ENCODE peak calls at places on chromosomes 13 and 19, in eight cellular contexts. C, R, B, Z, Y, A, G and N are unnamed samples. For H3K4me1, the result is how much of the 10 kb centered on the place peaks cover.

GRCh38 chr13:37360556-37360955 is 238.0 kb downstream of the POSTN start:
- DNase-seq in Y (no peak), A (no peak), R (no peak), B (peak), G (no peak), Z (no peak), C (no peak), N (no peak)

GRCh38 chr19:46015080-46015960 is 7.5 kb downstream of the PGLYRP1 start:
- DNase-seq in R (no peak), A (peak), Z (no peak), B (peak), Y (peak), G (peak), C (peak), N (peak)

GRCh38 chr13:42524487-42525034 is 49.4 kb upstream of the TNFSF11 start:
- DNase-seq in Y (no peak), B (no peak), A (no peak), C (peak), R (no peak), G (no peak), Z (no peak), N (no peak)

GRCh38 chr13:96089749-96090239 is at the start of gene HS6ST3:
- DNase-seq in A (peak), C (peak), G (peak), Z (peak), R (no peak), Y (peak), B (peak), N (peak)

GRCh38 chr13:94415484-94415883 is 64.0 kb downstream of the DCT start:
- DNase-seq in B (no peak), G (no peak), R (no peak), C (no peak), A (no peak), Y (no peak), Z (no peak), N (no peak)

GRCh38 chr13:67226686-67227085 is 3.5 kb downstream of the PCDH9 start:
- DNase-seq in G (no peak), A (no peak), R (no peak), Z (no peak), Y (no peak), B (no peak), C (no peak), N (no peak)

GRCh38 chr13:41960195-41960699 is 662 bp downstream of the VWA8 start:
- DNase-seq in Y (peak), Z (no peak), B (peak), R (no peak), G (no peak), A (no peak), C (no peak), N (peak)

GRCh38 chr13:113158946-113159345 is 498 bp downstream of the PROZ start:
- DNase-seq in A (no peak), B (no peak), R (no peak), C (no peak), Y (no peak), G (no peak), Z (no peak), N (no peak)

GRCh38 chr13:93169980-93170379 is 56.6 kb upstream of the GPC6 start:
- DNase-seq in Y (no peak), B (peak), A (no peak), C (peak), R (no peak), G (no peak), Z (no peak), N (no peak)

GRCh38 chr13:100176781-100177389 is 88.0 kb downstream of the PCCA start:
- DNase-seq in R (no peak), A (no peak), G (no peak), Z (no peak), B (peak), Y (no peak), C (no peak), N (peak)

GRCh38 chr13:27360562-27360961 is 63.9 kb upstream of the GTF3A start:
- DNase-seq in G (no peak), Y (no peak), B (no peak), R (no peak), C (peak), A (no peak), Z (no peak), N (no peak)

GRCh38 chr13:110128546-110128945 is 178.4 kb downstream of the COL4A1 start:
- DNase-seq in B (no peak), R (no peak), A (no peak), C (no peak), Y (no peak), G (no peak), Z (no peak), N (no peak)

GRCh38 chr19:40165362-40165937 is 25.8 kb upstream of the MAP3K10 start:
- DNase-seq in C (peak), A (peak), R (peak), Z (peak), G (no peak), Y (peak), B (peak), N (peak)

GRCh38 chr19:42879613-42880012 is at the start of gene PSG1:
- DNase-seq in A (no peak), R (no peak), C (no peak), Y (no peak), B (no peak), G (no peak), Z (no peak), N (no peak)

GRCh38 chr13:20193142-20193923 is 595 bp upstream of the GJB2 start:
- DNase-seq in Z (no peak), C (no peak), G (no peak), R (no peak), A (no peak), B (no peak), Y (no peak), N (no peak)

GRCh38 chr13:35514166-35514565 is 37.7 kb upstream of the MAB21L1 start:
- DNase-seq in G (no peak), Y (no peak), C (no peak), Z (no peak), B (no peak), A (no peak), R (no peak), N (no peak)

GRCh38 chr19:48799358-48800300 is 11.2 kb downstream of the BCAT2 start:
- DNase-seq in C (no peak), B (no peak), R (no peak), Y (no peak), Z (no peak), G (peak), A (no peak), N (no peak)

GRCh38 chr13:44397766-44398223 is 24.2 kb downstream of the SERP2 start:
- DNase-seq in A (no peak), C (no peak), G (no peak), B (peak), Z (peak), R (no peak), Y (no peak), N (no peak)

GRCh38 chr13:110563463-110563774 is 1.9 kb upstream of the RAB20 start:
- DNase-seq in B (no peak), Z (no peak), R (no peak), C (no peak), G (no peak), A (no peak), Y (no peak), N (no peak)

GRCh38 chr13:21005193-21005592 is 56.2 kb downstream of the LATS2 start:
- DNase-seq in G (peak), Z (no peak), A (no peak), Y (no peak), R (no peak), B (no peak), C (no peak), N (no peak)

GRCh38 chr13:113786262-113786841 is 27.3 kb downstream of the TMEM255B start:
- DNase-seq in R (no peak), B (peak), C (no peak), Z (no peak), G (no peak), Y (no peak), A (no peak), N (no peak)

GRCh38 chr19:16359964-16360363 is 35.3 kb downstream of the KLF2 start:
- DNase-seq in Z (no peak), B (no peak), A (no peak), Y (no peak), R (no peak), G (no peak), C (no peak), N (no peak)

GRCh38 chr19:3610745-3611717 is 4.4 kb upstream of the TBXA2R start:
- DNase-seq in A (no peak), Y (no peak), G (peak), C (no peak), R (no peak), Z (no peak), B (no peak), N (no peak)
- H3K27ac ChIP-seq in A (no peak), Y (peak), G (no peak), C (no peak), R (no peak), Z (peak), B (no peak), N (peak)

GRCh38 chr13:49220035-49220855 is at the start of gene MLNR:
- DNase-seq in C (peak), R (no peak), Y (peak), G (peak), A (peak), B (peak), Z (no peak), N (peak)

GRCh38 chr13:49216334-49216733 is 3.8 kb upstream of the MLNR start:
- DNase-seq in G (no peak), R (no peak), Y (no peak), Z (no peak), A (no peak), C (no peak), B (no peak), N (no peak)

GRCh38 chr13:49217962-49218492 is 2.1 kb upstream of the MLNR start:
- DNase-seq in R (no peak), G (no peak), A (no peak), Y (no peak), C (no peak), Z (no peak), B (no peak), N (no peak)

GRCh38 chr13:49219647-49220034 is 497 bp upstream of the MLNR start:
- DNase-seq in G (no peak), A (no peak), Z (no peak), R (no peak), C (no peak), B (no peak), Y (no peak), N (no peak)

DNA sequence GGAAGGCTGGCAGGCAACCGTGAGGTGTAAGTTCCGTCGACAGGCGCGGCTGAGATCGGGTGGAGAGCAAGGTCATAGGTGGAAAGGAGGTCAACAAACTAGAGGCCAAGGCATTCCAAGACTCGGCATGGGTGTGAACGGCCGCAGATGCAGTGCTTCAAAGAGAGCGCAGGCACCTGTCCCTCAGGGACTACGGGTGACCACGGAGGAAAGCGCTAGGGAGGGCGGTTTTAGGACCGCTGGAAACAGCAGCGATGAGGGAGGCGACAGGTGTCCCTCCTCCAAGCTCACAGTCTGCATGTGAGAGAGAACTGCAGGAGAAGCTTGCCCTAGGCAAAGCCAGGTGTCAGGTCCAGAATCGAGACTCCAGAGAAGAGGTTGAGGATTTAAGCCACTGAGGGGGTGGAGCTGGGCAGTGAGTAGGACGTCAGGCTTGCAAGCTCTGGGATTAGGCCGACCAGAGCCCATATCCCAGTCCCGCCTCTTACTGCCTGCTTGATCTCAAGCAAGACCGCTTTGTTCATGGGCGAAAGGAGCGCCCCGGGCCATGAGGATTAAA is 1.6 kb upstream of the MLNR start:
- DNase-seq in A (no peak), B (peak), Y (no peak), G (peak), C (no peak), R (no peak), Z (no peak), N (no peak)
- H3K4me3 ChIP-seq in A (no peak), B (peak), Y (no peak), G (no peak), C (no peak), R (no peak), Z (no peak), N (no peak)

DNA sequence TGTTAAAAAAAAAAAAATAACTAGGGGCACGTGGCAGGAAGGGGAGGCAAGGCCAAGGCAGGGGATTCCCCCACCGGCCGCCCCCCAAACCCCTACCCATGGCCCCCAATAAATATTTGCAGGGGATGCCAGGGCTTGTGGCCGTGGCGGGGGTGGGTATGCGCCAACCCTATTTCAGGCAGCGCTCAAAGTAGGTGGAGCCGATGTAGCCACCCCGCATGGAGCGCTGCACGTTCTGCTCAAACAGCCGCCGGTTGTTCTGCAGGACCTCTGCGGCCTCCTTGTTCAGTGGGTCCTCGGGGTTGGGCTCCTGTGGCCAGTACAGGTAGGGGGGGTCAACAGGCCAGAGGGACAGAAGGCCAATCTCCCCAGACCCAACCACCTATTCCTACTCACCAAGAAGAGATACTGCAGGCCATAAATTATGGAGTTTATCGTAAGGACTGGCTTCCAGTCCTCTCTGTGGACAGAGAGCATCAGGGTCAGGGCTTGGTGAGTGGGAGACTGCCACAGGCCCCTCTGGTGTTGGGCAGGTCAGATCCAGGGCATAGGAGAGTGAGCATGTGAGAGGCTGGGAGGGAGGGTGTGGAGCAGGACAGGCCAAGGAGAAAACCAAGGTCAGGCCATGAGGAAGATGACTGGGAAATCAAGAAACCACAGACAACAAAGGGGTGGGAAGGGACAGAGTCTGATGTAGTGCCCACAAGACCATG is 1.2 kb upstream of the CHMP2A start:
- DNase-seq in B (no peak), Z (peak), R (no peak), Y (peak), A (no peak), C (no peak), G (no peak), N (no peak)
- H3K4me1 ChIP-seq in B (under half), Z (under half), R (half or more), Y (half or more), A (under half), C (under half), G (under half), N (under half)

DNA sequence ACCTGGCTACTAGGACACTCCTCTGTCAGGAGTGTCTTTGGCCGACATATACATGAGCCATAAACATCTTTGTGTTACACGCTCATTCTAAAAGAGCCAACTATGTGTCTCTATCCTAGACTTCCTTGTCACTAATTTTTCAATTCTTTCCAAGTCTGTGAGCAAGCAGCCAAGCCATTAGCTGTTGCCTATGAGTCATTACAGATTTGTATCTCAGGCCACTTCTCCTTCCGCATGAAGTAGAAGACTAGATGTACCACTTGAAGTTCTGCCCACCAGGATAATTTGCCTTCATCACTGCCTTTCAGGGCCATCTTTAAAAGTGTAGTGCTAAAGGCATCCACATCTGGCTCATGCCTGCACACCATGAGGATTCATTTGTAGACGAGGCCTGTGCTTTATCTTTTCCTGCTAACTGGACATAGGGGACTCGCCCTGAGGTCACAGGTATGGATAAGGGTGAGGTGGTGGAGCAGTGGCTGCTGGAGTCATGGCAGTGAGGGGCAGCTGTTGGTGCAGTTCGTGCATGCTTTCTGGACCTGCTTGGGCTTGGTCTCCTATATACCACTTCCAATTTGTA is 126.1 kb upstream of the KL start:
- DNase-seq in B (no peak), R (no peak), A (no peak), Y (no peak), G (no peak), C (no peak), Z (no peak), N (no peak)
- H3K27ac ChIP-seq in B (no peak), R (no peak), A (no peak), Y (no peak), G (no peak), C (no peak), Z (no peak), N (no peak)

DNA sequence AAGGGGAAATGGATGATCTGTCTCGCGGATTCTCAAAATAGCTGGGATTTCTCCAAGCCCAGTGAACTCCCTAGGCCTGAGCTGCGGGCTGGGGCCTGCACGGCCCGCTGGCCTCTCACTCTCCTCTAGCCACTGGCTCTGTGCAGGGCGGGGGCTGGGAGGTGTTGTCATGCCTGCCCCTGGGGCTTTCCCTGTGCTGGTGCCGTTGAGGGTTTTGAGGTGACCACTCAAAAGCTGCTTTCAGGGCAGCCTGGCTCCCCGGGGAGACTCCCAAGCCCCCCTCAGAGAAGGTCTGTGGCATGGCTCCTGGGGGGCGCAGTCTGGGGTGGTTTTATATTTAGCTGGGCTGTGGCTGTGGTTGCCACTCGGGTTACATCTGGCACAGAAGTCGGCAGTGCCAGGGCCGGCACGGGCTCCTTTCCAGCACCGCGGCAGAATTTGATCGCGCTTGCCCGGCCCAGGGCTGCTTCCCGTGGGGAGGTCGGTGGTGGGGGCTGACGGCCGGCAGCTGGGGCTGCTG is 10.0 kb downstream of the NDUFB7 start:
- DNase-seq in A (peak), Y (peak), R (no peak), Z (peak), G (peak), C (no peak), B (peak), N (peak)
- H3K4me3 ChIP-seq in A (peak), Y (peak), R (peak), Z (peak), G (no peak), C (no peak), B (no peak), N (no peak)

GRCh38 chr19:2049741-2050348 is 1.2 kb downstream of the MKNK2 start:
- DNase-seq in Z (peak), A (peak), C (peak), B (peak), Y (peak), G (peak), R (peak), N (peak)
- H3K4me1 ChIP-seq in Z (under half), A (half or more), C (half or more), B (under half), Y (half or more), G (under half), R (half or more), N (half or more)

GRCh38 chr19:55676384-55676783 is 1.4 kb downstream of the EPN1 start:
- DNase-seq in G (no peak), Y (peak), R (no peak), Z (no peak), C (no peak), B (peak), A (peak), N (no peak)
- H3K27ac ChIP-seq in G (no peak), Y (peak), R (no peak), Z (peak), C (no peak), B (no peak), A (peak), N (peak)

GRCh38 chr13:98374750-98375149 is 197.7 kb upstream of the RNF113B start:
- DNase-seq in R (no peak), Y (no peak), C (no peak), G (no peak), B (no peak), Z (no peak), A (no peak), N (no peak)

GRCh38 chr13:98372886-98373285 is 195.8 kb upstream of the RNF113B start:
- DNase-seq in Y (no peak), R (no peak), C (no peak), A (peak), Z (no peak), G (no peak), B (peak), N (no peak)

GRCh38 chr13:98370806-98371553 is 193.9 kb upstream of the RNF113B start:
- DNase-seq in Z (no peak), G (peak), B (peak), A (peak), C (no peak), R (no peak), Y (peak), N (peak)

GRCh38 chr13:98370261-98370660 is 193.2 kb upstream of the RNF113B start:
- DNase-seq in B (no peak), A (no peak), Z (no peak), G (no peak), C (no peak), Y (no peak), R (no peak), N (no peak)

GRCh38 chr13:98371624-98372023 is 194.6 kb upstream of the RNF113B start:
- DNase-seq in Z (no peak), C (no peak), G (no peak), Y (no peak), R (no peak), B (no peak), A (no peak), N (no peak)
- H3K4me3 ChIP-seq in Z (no peak), C (no peak), G (no peak), Y (no peak), R (no peak), B (no peak), A (no peak), N (no peak)

DNA sequence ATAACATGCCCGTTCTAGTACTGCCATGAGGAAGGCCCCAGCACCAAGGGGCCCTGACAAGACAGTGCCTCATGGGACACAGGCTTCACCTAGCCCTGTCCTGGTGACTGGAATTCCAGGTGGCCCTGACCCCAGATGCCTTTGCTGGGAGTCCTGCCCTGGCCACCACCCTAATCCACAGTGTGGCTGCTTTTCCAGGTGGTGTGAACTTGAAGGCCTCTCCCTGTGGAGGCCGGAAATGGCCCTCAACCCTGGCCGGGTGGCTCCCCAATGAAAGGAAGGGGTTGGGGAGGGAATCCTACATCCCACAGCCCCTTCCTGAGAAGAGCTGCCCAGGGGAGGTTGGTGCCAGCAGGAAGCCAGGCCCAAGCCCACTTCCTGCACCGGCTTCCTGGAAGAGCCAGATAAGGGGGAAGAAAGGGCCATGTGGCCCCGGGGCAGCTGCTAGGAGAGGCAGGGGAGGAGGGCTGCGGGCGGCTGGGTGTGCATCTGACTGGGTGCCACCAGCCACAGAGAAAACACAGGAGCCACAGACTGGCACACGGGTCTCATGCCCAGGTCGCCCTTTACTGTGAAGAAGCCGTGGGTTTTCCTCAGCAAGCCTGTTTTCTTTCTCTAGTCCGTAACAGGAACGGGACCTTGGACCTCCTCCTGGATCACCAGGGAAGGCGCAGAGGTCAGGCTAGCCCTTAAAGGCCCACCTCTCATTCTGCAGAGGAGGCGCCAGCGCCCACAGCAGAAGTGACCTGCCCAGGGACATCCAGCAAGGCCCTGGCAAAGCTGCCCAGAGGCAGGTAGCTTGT is 4.7 kb downstream of the LSM4 start:
- DNase-seq in Z (no peak), B (no peak), C (no peak), R (no peak), G (no peak), Y (peak), A (no peak), N (peak)
- H3K4me1 ChIP-seq in Z (under half), B (under half), C (under half), R (under half), G (under half), Y (half or more), A (under half), N (half or more)